ENCODE peak calls at places on chromosomes 11 and 22, in six cellular contexts. X is EL, A is NCI-H345, U is GM23248, V is glutamatergic neuron, T is astrocyte of the spinal cord. Z is an unnamed sample.

GRCh38 chr11:64916040-64916847 is 765 bp downstream of the ATG2A start:
- DNase-seq in X (peak), U (peak), V (no peak), A (peak), T (no peak), Z (peak)

GRCh38 chr11:121418625-121419114 is 33.4 kb upstream of the SORL1 start:
- DNase-seq in X (no peak), V (peak), T (no peak), U (no peak), A (no peak), Z (no peak)

GRCh38 chr11:31802990-31803812 is 7.9 kb downstream of the PAX6 start:
- DNase-seq in A (no peak), U (no peak), X (no peak), T (no peak), V (no peak), Z (no peak)

GRCh38 chr22:28560005-28560742 is 119.5 kb downstream of the TTC28 start:
- DNase-seq in V (no peak), U (peak), A (no peak), T (peak), X (peak), Z (peak)

GRCh38 chr11:2885017-2885675 is 429 bp downstream of the CDKN1C start:
- DNase-seq in U (peak), X (peak), V (peak), A (peak), T (peak), Z (peak)

GRCh38 chr22:27416553-27417427 is 384.8 kb downstream of the MN1 start:
- DNase-seq in A (peak), T (peak), X (peak), U (peak), V (no peak), Z (peak)

GRCh38 chr11:103883291-103883690 is 153.1 kb upstream of the DDI1 start:
- DNase-seq in X (no peak), A (no peak), V (no peak), U (no peak), T (no peak), Z (no peak)

GRCh38 chr22:48760481-48761238 is 1067.0 kb downstream of the BRD1 start:
- DNase-seq in X (no peak), A (no peak), V (no peak), T (no peak), U (no peak), Z (no peak)

GRCh38 chr11:111500481-111500880 is 11.7 kb downstream of the BTG4 start:
- DNase-seq in A (peak), T (no peak), U (no peak), V (no peak), X (no peak), Z (no peak)

GRCh38 chr11:20080032-20080685 is 80.1 kb downstream of the DBX1 start:
- DNase-seq in X (no peak), V (no peak), A (no peak), U (no peak), T (no peak), Z (no peak)

GRCh38 chr11:112693781-112694180 is 267.4 kb upstream of the NCAM1 start:
- DNase-seq in X (no peak), T (no peak), V (no peak), U (no peak), A (no peak), Z (no peak)

GRCh38 chr11:27158763-27159679 is 118.4 kb downstream of the BBOX1 start:
- DNase-seq in A (peak), T (peak), V (peak), X (peak), U (peak), Z (peak)

GRCh38 chr22:21764038-21764804 is 28.6 kb upstream of the YPEL1 start:
- DNase-seq in V (no peak), A (no peak), X (no peak), U (no peak), T (no peak), Z (no peak)

GRCh38 chr11:65965986-65966762 is 4.6 kb downstream of the SART1 start:
- DNase-seq in U (no peak), X (no peak), T (no peak), V (no peak), A (no peak), Z (no peak)

GRCh38 chr22:44827666-44828065 is 75.3 kb downstream of the ARHGAP8 start:
- DNase-seq in V (no peak), A (no peak), U (no peak), X (no peak), T (no peak), Z (no peak)

GRCh38 chr11:120517390-120518315 is 6.1 kb downstream of the GRIK4 start:
- DNase-seq in V (no peak), T (no peak), X (peak), U (no peak), A (peak), Z (no peak)

GRCh38 chr22:32411829-32412592 is at the start of gene RTCB:
- DNase-seq in V (peak), A (peak), U (peak), T (peak), X (peak), Z (peak)

GRCh38 chr11:65662247-65662801 is 392 bp downstream of the RELA start:
- DNase-seq in V (no peak), T (no peak), X (no peak), A (no peak), U (peak), Z (no peak)

GRCh38 chr11:827861-828167 is at the start of gene CRACR2B:
- DNase-seq in T (no peak), V (no peak), X (no peak), A (no peak), U (no peak), Z (no peak)

GRCh38 chr11:109374441-109374840 is 47.5 kb upstream of the C11orf87 start:
- DNase-seq in A (no peak), V (no peak), T (no peak), X (no peak), U (no peak), Z (no peak)

GRCh38 chr11:82738116-82738515 is 4.5 kb upstream of the FAM181B start:
- DNase-seq in V (no peak), U (no peak), T (no peak), X (no peak), A (no peak), Z (no peak)

GRCh38 chr11:28346721-28347120 is 238.5 kb downstream of the METTL15 start:
- DNase-seq in A (no peak), T (no peak), U (no peak), X (no peak), V (no peak), Z (no peak)

GRCh38 chr11:65860278-65861164 is at the start of gene MUS81:
- DNase-seq in U (peak), X (peak), A (peak), T (peak), V (peak), Z (peak)

GRCh38 chr11:85875505-85875904 is 20.3 kb downstream of the CCDC83 start:
- DNase-seq in T (peak), V (no peak), A (no peak), X (peak), U (peak), Z (peak)

GRCh38 chr11:102186836-102187235 is 76.6 kb downstream of the YAP1 start:
- DNase-seq in V (no peak), T (peak), A (no peak), U (peak), X (no peak), Z (peak)

GRCh38 chr11:86418929-86419328 is 44.2 kb downstream of the CCDC81 start:
- DNase-seq in T (peak), A (no peak), V (no peak), X (peak), U (peak), Z (no peak)

GRCh38 chr11:73389902-73390301 is 13.7 kb downstream of the RELT start:
- DNase-seq in A (no peak), T (no peak), V (no peak), U (no peak), X (no peak), Z (no peak)

GRCh38 chr11:22666320-22666699 is at the start of gene GAS2:
- DNase-seq in A (peak), V (no peak), X (no peak), T (no peak), U (no peak), Z (no peak)